ENCODE peak calls at places on chromosomes 5 and 9, in six cellular contexts. I, W, S, D, Z and C are unnamed samples.

GRCh38 chr9:3936520-3937235 is 363.2 kb downstream of the GLIS3 start:
- DNase-seq in S (no peak), Z (no peak), W (no peak), D (no peak), I (no peak), C (no peak)

GRCh38 chr5:97422678-97423077 is 239.6 kb upstream of the RIOK2 start:
- DNase-seq in S (no peak), I (no peak), Z (no peak), W (peak), D (no peak), C (peak)

GRCh38 chr5:14595189-14595588 is 13.6 kb downstream of the OTULINL start:
- DNase-seq in I (no peak), Z (peak), D (no peak), S (no peak), W (no peak), C (no peak)

GRCh38 chr9:123493627-123494026 is 137.6 kb downstream of the CRB2 start:
- DNase-seq in S (no peak), I (no peak), D (no peak), W (no peak), Z (no peak), C (no peak)

GRCh38 chr9:137384116-137384756 is 38.7 kb downstream of the EXD3 start:
- DNase-seq in I (no peak), S (no peak), Z (no peak), D (no peak), W (no peak), C (no peak)

GRCh38 chr5:155050384-155051019 is 36.9 kb downstream of the KIF4B start:
- DNase-seq in D (no peak), I (no peak), W (no peak), S (no peak), Z (peak), C (no peak)

GRCh38 chr9:35691757-35692301 is 2.1 kb upstream of the TPM2 start:
- DNase-seq in S (no peak), Z (no peak), I (no peak), W (no peak), D (no peak), C (no peak)

GRCh38 chr5:170218730-170219129 is 14.1 kb upstream of the C5orf58 start:
- DNase-seq in D (no peak), W (no peak), S (no peak), Z (no peak), I (no peak), C (no peak)

GRCh38 chr9:78856144-78856543 is 559.2 kb downstream of the PSAT1 start:
- DNase-seq in Z (no peak), I (no peak), D (no peak), S (no peak), W (no peak), C (no peak)

GRCh38 chr5:86880785-86881492 is 263.2 kb downstream of the COX7C start:
- DNase-seq in D (no peak), S (no peak), I (peak), W (peak), Z (peak), C (peak)

GRCh38 chr5:8993031-8993430 is 552.8 kb downstream of the SEMA5A start:
- DNase-seq in W (peak), D (no peak), Z (peak), I (no peak), S (no peak), C (peak)

GRCh38 chr9:74245871-74246552 is 251.1 kb upstream of the RORB start:
- DNase-seq in D (no peak), W (no peak), I (no peak), Z (no peak), S (no peak), C (no peak)

GRCh38 chr5:31918739-31919138 is 255.4 kb downstream of the GOLPH3 start:
- DNase-seq in W (no peak), Z (no peak), S (no peak), I (no peak), D (no peak), C (no peak)

GRCh38 chr5:38078161-38078560 is 180.2 kb upstream of the EGFLAM start:
- DNase-seq in Z (no peak), D (no peak), I (no peak), W (peak), S (no peak), C (peak)

GRCh38 chr5:139481580-139482049 is 943 bp downstream of the STING1 start:
- DNase-seq in S (no peak), W (peak), D (no peak), Z (no peak), I (no peak), C (no peak)

GRCh38 chr5:10836991-10837390 is 76.0 kb upstream of the DAP start:
- DNase-seq in D (no peak), S (no peak), Z (no peak), W (no peak), I (no peak), C (no peak)

GRCh38 chr5:80516826-80517225 is 28.9 kb downstream of the FAM151B start:
- DNase-seq in Z (peak), D (no peak), S (no peak), W (peak), I (peak), C (peak)

GRCh38 chr5:59034498-59035186 is 451.8 kb downstream of the RAB3C start:
- DNase-seq in I (no peak), Z (peak), D (no peak), W (peak), S (no peak), C (peak)

GRCh38 chr5:172773481-172774469 is 2.8 kb upstream of the DUSP1 start:
- DNase-seq in Z (peak), I (no peak), D (no peak), S (no peak), W (peak), C (no peak)

GRCh38 chr9:2241875-2242741 is 227.0 kb downstream of the SMARCA2 start:
- DNase-seq in I (peak), S (peak), W (peak), Z (peak), D (peak), C (peak)

GRCh38 chr9:27176971-27177370 is 67.9 kb downstream of the TEK start:
- DNase-seq in S (no peak), I (no peak), D (no peak), Z (no peak), W (no peak), C (no peak)

GRCh38 chr5:81420039-81420667 is 26.2 kb upstream of the ACOT12 start:
- DNase-seq in I (no peak), D (no peak), Z (no peak), W (peak), S (no peak), C (peak)

GRCh38 chr9:126498331-126498730 is 115.4 kb upstream of the LMX1B start:
- DNase-seq in W (no peak), S (no peak), D (no peak), I (no peak), Z (no peak), C (no peak)

GRCh38 chr5:112005533-112005926 is 248.5 kb upstream of the NREP start:
- DNase-seq in W (peak), I (no peak), S (no peak), Z (no peak), D (no peak), C (no peak)